ENCODE peak calls at places on chromosomes 6 and 20, in nine cellular contexts. One of them, this sample, is unnamed.
A peak's percentile ranks its signal among the peaks of the same experiment; 100 is the strongest.

GRCh38 chr6:11007715-11008608 is 36.1 kb downstream of the ELOVL2 start:
- DNase-seq in retinal pigment epithelial cell: no peak
- DNase-seq in AG10803: no peak
- DNase-seq in endothelial cell of umbilical vein: peak; percentile 2
- DNase-seq in nephron progenitor cell: no peak
- DNase-seq in Calu3: peak; percentile 3
- DNase-seq in B cell: no peak
- DNase-seq in AG04450: no peak
- DNase-seq in PC-3: peak; percentile 79
- DNase-seq in this sample: no peak

GRCh38 chr6:142011156-142011555 is 121.6 kb upstream of the GJE1 start:
- DNase-seq in B cell: no peak
- DNase-seq in nephron progenitor cell: no peak
- DNase-seq in AG10803: peak; percentile 24
- DNase-seq in Calu3: no peak
- DNase-seq in AG04450: peak; percentile 18
- DNase-seq in endothelial cell of umbilical vein: peak; percentile 20
- DNase-seq in PC-3: peak; percentile 41
- DNase-seq in retinal pigment epithelial cell: no peak
- DNase-seq in this sample: no peak

GRCh38 chr20:48278961-48279481 is 493.7 kb upstream of the SULF2 start:
- DNase-seq in PC-3: no peak
- DNase-seq in nephron progenitor cell: no peak
- DNase-seq in Calu3: no peak
- DNase-seq in endothelial cell of umbilical vein: peak; percentile 87
- DNase-seq in AG10803: no peak
- DNase-seq in B cell: no peak
- DNase-seq in AG04450: no peak
- DNase-seq in retinal pigment epithelial cell: no peak
- DNase-seq in this sample: no peak

GRCh38 chr20:20712004-20712473 is 405 bp downstream of the RALGAPA2 start:
- DNase-seq in AG10803: no peak
- DNase-seq in AG04450: no peak
- DNase-seq in nephron progenitor cell: no peak
- DNase-seq in B cell: no peak
- DNase-seq in PC-3: no peak
- DNase-seq in retinal pigment epithelial cell: no peak
- DNase-seq in endothelial cell of umbilical vein: peak; percentile 18
- DNase-seq in Calu3: no peak
- DNase-seq in this sample: no peak

GRCh38 chr20:13249118-13249859 is 28.2 kb downstream of the ISM1 start:
- DNase-seq in endothelial cell of umbilical vein: no peak
- DNase-seq in retinal pigment epithelial cell: no peak
- DNase-seq in AG04450: no peak
- DNase-seq in B cell: no peak
- DNase-seq in PC-3: no peak
- DNase-seq in nephron progenitor cell: no peak
- DNase-seq in AG10803: no peak
- DNase-seq in Calu3: no peak
- DNase-seq in this sample: no peak

GRCh38 chr6:155330922-155331321 is 16.6 kb upstream of the TFB1M start:
- DNase-seq in retinal pigment epithelial cell: no peak
- DNase-seq in Calu3: no peak
- DNase-seq in nephron progenitor cell: no peak
- DNase-seq in AG10803: no peak
- DNase-seq in B cell: no peak
- DNase-seq in PC-3: no peak
- DNase-seq in AG04450: no peak
- DNase-seq in endothelial cell of umbilical vein: no peak
- DNase-seq in this sample: no peak

GRCh38 chr6:148086843-148087242 is 255.8 kb upstream of the SASH1 start:
- DNase-seq in endothelial cell of umbilical vein: no peak
- DNase-seq in AG04450: no peak
- DNase-seq in nephron progenitor cell: no peak
- DNase-seq in Calu3: no peak
- DNase-seq in AG10803: no peak
- DNase-seq in PC-3: peak; percentile 15
- DNase-seq in retinal pigment epithelial cell: no peak
- DNase-seq in B cell: no peak
- DNase-seq in this sample: no peak

GRCh38 chr6:43122146-43122545 is 46.0 kb downstream of the PTK7 start:
- DNase-seq in AG10803: no peak
- DNase-seq in endothelial cell of umbilical vein: no peak
- DNase-seq in nephron progenitor cell: no peak
- DNase-seq in B cell: no peak
- DNase-seq in PC-3: no peak
- DNase-seq in Calu3: no peak
- DNase-seq in retinal pigment epithelial cell: no peak
- DNase-seq in AG04450: no peak
- DNase-seq in this sample: no peak

GRCh38 chr20:19888269-19888669 is 128.9 kb upstream of the NAA20 start:
- DNase-seq in retinal pigment epithelial cell: no peak
- DNase-seq in endothelial cell of umbilical vein: peak; percentile 68
- DNase-seq in AG04450: no peak
- DNase-seq in PC-3: no peak
- DNase-seq in nephron progenitor cell: peak; percentile 8
- DNase-seq in Calu3: no peak
- DNase-seq in B cell: no peak
- DNase-seq in AG10803: no peak
- DNase-seq in this sample: no peak

GRCh38 chr20:17902531-17903083 is 66.0 kb downstream of the SNX5 start:
- DNase-seq in PC-3: no peak
- DNase-seq in AG10803: no peak
- DNase-seq in retinal pigment epithelial cell: no peak
- DNase-seq in endothelial cell of umbilical vein: no peak
- DNase-seq in AG04450: no peak
- DNase-seq in B cell: no peak
- DNase-seq in Calu3: no peak
- DNase-seq in nephron progenitor cell: no peak
- DNase-seq in this sample: no peak

GRCh38 chr6:20582586-20583446 is 48.6 kb downstream of the CDKAL1 start:
- DNase-seq in AG04450: no peak
- DNase-seq in B cell: no peak
- DNase-seq in Calu3: no peak
- DNase-seq in retinal pigment epithelial cell: no peak
- DNase-seq in endothelial cell of umbilical vein: no peak
- DNase-seq in nephron progenitor cell: no peak
- DNase-seq in AG10803: no peak
- DNase-seq in PC-3: no peak
- DNase-seq in this sample: no peak

GRCh38 chr6:35080821-35081425 is 60.2 kb downstream of the TCP11 start:
- DNase-seq in endothelial cell of umbilical vein: no peak
- DNase-seq in retinal pigment epithelial cell: no peak
- DNase-seq in B cell: no peak
- DNase-seq in AG10803: no peak
- DNase-seq in Calu3: no peak
- DNase-seq in PC-3: no peak
- DNase-seq in AG04450: no peak
- DNase-seq in nephron progenitor cell: no peak
- DNase-seq in this sample: peak; percentile 14
- TF ChIP-seq CTCF in endothelial cell of umbilical vein: no peak
- TF ChIP-seq CTCF in retinal pigment epithelial cell: no peak
- TF ChIP-seq CTCF in B cell: no peak
- TF ChIP-seq CTCF in AG10803: no peak
- TF ChIP-seq CTCF in Calu3: peak; percentile 7
- TF ChIP-seq CTCF in PC-3: no peak
- TF ChIP-seq CTCF in AG04450: no peak
- TF ChIP-seq CTCF in nephron progenitor cell: no peak
- TF ChIP-seq CTCF in this sample: no peak

DNA sequence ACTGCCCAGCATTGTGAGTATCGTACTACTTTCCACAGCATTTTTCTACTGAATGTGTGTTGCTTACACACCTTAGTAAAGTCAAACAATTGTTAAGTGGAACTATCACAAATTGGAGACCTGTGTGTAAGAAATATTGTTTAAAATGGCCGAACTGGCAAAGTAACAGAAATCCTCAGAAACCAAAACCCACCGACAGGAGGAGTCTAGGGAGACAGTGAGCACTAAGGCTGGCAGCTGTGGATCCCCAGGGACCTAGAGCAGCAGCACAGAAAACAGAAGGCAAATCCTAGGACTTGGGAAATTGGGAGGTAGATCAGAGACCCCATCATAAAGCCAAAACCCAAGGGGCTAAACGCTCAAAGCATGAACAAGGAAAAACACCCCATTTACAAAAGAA is 69.9 kb downstream of the SESN1 start:
- DNase-seq in AG04450: no peak
- DNase-seq in AG10803: no peak
- DNase-seq in nephron progenitor cell: peak; percentile 4
- DNase-seq in Calu3: no peak
- DNase-seq in endothelial cell of umbilical vein: no peak
- DNase-seq in B cell: peak; percentile 20
- DNase-seq in PC-3: no peak
- DNase-seq in retinal pigment epithelial cell: no peak
- DNase-seq in this sample: no peak
- TF ChIP-seq CTCF in AG04450: no peak
- TF ChIP-seq CTCF in AG10803: no peak
- TF ChIP-seq CTCF in nephron progenitor cell: peak; percentile 7
- TF ChIP-seq CTCF in Calu3: no peak
- TF ChIP-seq CTCF in endothelial cell of umbilical vein: no peak
- TF ChIP-seq CTCF in B cell: no peak
- TF ChIP-seq CTCF in PC-3: no peak
- TF ChIP-seq CTCF in retinal pigment epithelial cell: peak; percentile 14
- TF ChIP-seq CTCF in this sample: no peak

DNA sequence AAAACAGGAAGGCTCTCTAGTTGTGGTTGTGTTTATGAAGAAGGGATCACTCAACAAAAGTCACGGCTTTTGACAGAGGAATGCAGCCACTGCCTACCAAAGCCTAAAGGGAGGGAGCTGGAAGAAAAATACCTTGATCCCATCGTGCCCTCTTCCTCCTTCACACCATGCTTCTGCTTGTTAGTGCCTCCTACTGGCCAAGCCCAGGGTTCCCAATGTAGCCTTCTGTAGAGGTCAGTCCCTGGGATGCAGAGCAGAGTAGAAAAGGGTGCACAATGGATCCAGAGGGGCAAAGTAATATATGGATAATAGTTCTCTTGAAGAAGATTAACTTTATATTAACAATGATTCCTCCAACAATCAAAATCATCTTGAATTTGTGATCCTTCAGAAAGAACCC is 293.5 kb upstream of the FERMT1 start:
- DNase-seq in PC-3: no peak
- DNase-seq in AG10803: no peak
- DNase-seq in nephron progenitor cell: no peak
- DNase-seq in retinal pigment epithelial cell: no peak
- DNase-seq in B cell: no peak
- DNase-seq in endothelial cell of umbilical vein: no peak
- DNase-seq in Calu3: no peak
- DNase-seq in AG04450: no peak
- DNase-seq in this sample: no peak
- TF ChIP-seq CTCF in PC-3: peak; percentile 31
- TF ChIP-seq CTCF in AG10803: no peak
- TF ChIP-seq CTCF in nephron progenitor cell: peak; percentile 7
- TF ChIP-seq CTCF in retinal pigment epithelial cell: no peak
- TF ChIP-seq CTCF in B cell: no peak
- TF ChIP-seq CTCF in endothelial cell of umbilical vein: no peak
- TF ChIP-seq CTCF in Calu3: no peak
- TF ChIP-seq CTCF in AG04450: no peak
- TF ChIP-seq CTCF in this sample: peak; percentile 6

GRCh38 chr6:1554881-1555569 is 54.7 kb upstream of the FOXC1 start:
- DNase-seq in PC-3: peak; percentile 46
- DNase-seq in AG04450: no peak
- DNase-seq in nephron progenitor cell: no peak
- DNase-seq in Calu3: peak; percentile 61
- DNase-seq in B cell: peak; percentile 77
- DNase-seq in endothelial cell of umbilical vein: peak; percentile 56
- DNase-seq in AG10803: peak; percentile 53
- DNase-seq in retinal pigment epithelial cell: no peak
- DNase-seq in this sample: peak; percentile 51
- TF ChIP-seq CTCF in PC-3: peak; percentile 72
- TF ChIP-seq CTCF in AG04450: peak; percentile 67
- TF ChIP-seq CTCF in nephron progenitor cell: no peak
- TF ChIP-seq CTCF in Calu3: peak; percentile 65
- TF ChIP-seq CTCF in B cell: peak; percentile 62
- TF ChIP-seq CTCF in endothelial cell of umbilical vein: peak; percentile 98
- TF ChIP-seq CTCF in AG10803: peak; percentile 52
- TF ChIP-seq CTCF in retinal pigment epithelial cell: peak; percentile 65
- TF ChIP-seq CTCF in this sample: peak; percentile 98

GRCh38 chr6:158505194-158505593 is 54.7 kb upstream of the TMEM181 start:
- DNase-seq in B cell: no peak
- DNase-seq in nephron progenitor cell: no peak
- DNase-seq in AG04450: no peak
- DNase-seq in retinal pigment epithelial cell: no peak
- DNase-seq in Calu3: no peak
- DNase-seq in PC-3: no peak
- DNase-seq in AG10803: no peak
- DNase-seq in endothelial cell of umbilical vein: no peak
- DNase-seq in this sample: no peak

GRCh38 chr6:158503846-158504245 is 56.0 kb upstream of the TMEM181 start:
- DNase-seq in AG04450: no peak
- DNase-seq in AG10803: no peak
- DNase-seq in PC-3: no peak
- DNase-seq in B cell: no peak
- DNase-seq in endothelial cell of umbilical vein: no peak
- DNase-seq in nephron progenitor cell: no peak
- DNase-seq in retinal pigment epithelial cell: no peak
- DNase-seq in Calu3: no peak
- DNase-seq in this sample: no peak

GRCh38 chr6:158507174-158507573 is 52.7 kb upstream of the TMEM181 start:
- DNase-seq in Calu3: no peak
- DNase-seq in PC-3: no peak
- DNase-seq in retinal pigment epithelial cell: no peak
- DNase-seq in nephron progenitor cell: no peak
- DNase-seq in AG10803: no peak
- DNase-seq in endothelial cell of umbilical vein: no peak
- DNase-seq in B cell: no peak
- DNase-seq in AG04450: no peak
- DNase-seq in this sample: no peak

GRCh38 chr6:158508450-158508849 is 51.4 kb upstream of the TMEM181 start:
- DNase-seq in Calu3: no peak
- DNase-seq in AG10803: no peak
- DNase-seq in AG04450: no peak
- DNase-seq in retinal pigment epithelial cell: no peak
- DNase-seq in nephron progenitor cell: no peak
- DNase-seq in PC-3: no peak
- DNase-seq in B cell: no peak
- DNase-seq in endothelial cell of umbilical vein: no peak
- DNase-seq in this sample: no peak

DNA sequence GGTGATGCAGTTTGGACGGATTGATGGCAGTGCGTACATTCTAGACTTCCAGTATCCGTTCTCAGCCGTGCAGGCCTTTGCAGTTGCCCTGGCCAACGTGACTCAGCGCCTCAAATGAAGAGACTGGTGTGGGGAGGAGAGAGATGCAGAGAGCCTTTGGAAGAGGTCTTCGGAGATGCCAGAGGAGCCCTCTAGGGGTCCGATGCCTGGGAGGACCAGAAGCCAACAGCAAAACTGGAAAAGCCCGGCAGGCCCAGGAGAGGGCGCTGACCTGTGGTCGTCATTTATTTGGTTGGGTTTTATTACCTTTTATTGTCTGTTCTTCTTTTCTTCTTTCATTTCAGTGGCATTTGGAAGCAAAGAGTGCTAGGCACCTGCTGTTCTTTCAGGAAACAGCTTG is 53.3 kb upstream of the TMEM181 start:
- DNase-seq in PC-3: no peak
- DNase-seq in AG10803: no peak
- DNase-seq in B cell: no peak
- DNase-seq in endothelial cell of umbilical vein: peak; percentile 8
- DNase-seq in retinal pigment epithelial cell: no peak
- DNase-seq in nephron progenitor cell: peak; percentile 36
- DNase-seq in Calu3: no peak
- DNase-seq in AG04450: no peak
- DNase-seq in this sample: no peak
- TF ChIP-seq CTCF in PC-3: peak; percentile 49
- TF ChIP-seq CTCF in AG10803: peak; percentile 9
- TF ChIP-seq CTCF in B cell: no peak
- TF ChIP-seq CTCF in endothelial cell of umbilical vein: peak; percentile 50
- TF ChIP-seq CTCF in retinal pigment epithelial cell: peak; percentile 47
- TF ChIP-seq CTCF in nephron progenitor cell: peak; percentile 61
- TF ChIP-seq CTCF in Calu3: no peak
- TF ChIP-seq CTCF in AG04450: peak; percentile 46
- TF ChIP-seq CTCF in this sample: no peak

GRCh38 chr6:40587240-40588069 is at the start of gene LRFN2:
- DNase-seq in B cell: peak; percentile 66
- DNase-seq in AG10803: peak; percentile 64
- DNase-seq in PC-3: peak; percentile 63
- DNase-seq in Calu3: peak; percentile 91
- DNase-seq in retinal pigment epithelial cell: peak; percentile 26
- DNase-seq in nephron progenitor cell: peak; percentile 92
- DNase-seq in AG04450: peak; percentile 16
- DNase-seq in endothelial cell of umbilical vein: peak; percentile 62
- DNase-seq in this sample: no peak
- TF ChIP-seq CTCF in B cell: peak; percentile 47
- TF ChIP-seq CTCF in AG10803: peak; percentile 49
- TF ChIP-seq CTCF in PC-3: peak; percentile 45
- TF ChIP-seq CTCF in Calu3: peak; percentile 83
- TF ChIP-seq CTCF in retinal pigment epithelial cell: peak; percentile 59
- TF ChIP-seq CTCF in nephron progenitor cell: peak; percentile 58
- TF ChIP-seq CTCF in AG04450: peak; percentile 48
- TF ChIP-seq CTCF in endothelial cell of umbilical vein: peak; percentile 39
- TF ChIP-seq CTCF in this sample: peak; percentile 38